ENCODE peak calls at places on chromosome 21, in four cellular contexts. One of them, this sample, is unnamed.

GRCh38 chr21:25254491-25255174 is 352.6 kb downstream of the MRPL39 start:
- DNase-seq in activated T-helper 1 cell treated with Interleukin-2 at 50 U/mL for 16 hours: no peak
- DNase-seq in A549: no peak
- DNase-seq in left cardiac atrium: no peak
- DNase-seq in this sample: peak; percentile 83

GRCh38 chr21:33020558-33021100 is 5.1 kb upstream of the OLIG2 start:
- DNase-seq in activated T-helper 1 cell treated with Interleukin-2 at 50 U/mL for 16 hours: no peak
- DNase-seq in left cardiac atrium: no peak
- DNase-seq in A549: no peak
- DNase-seq in this sample: no peak

GRCh38 chr21:38671716-38672115 is 134.0 kb upstream of the ETS2 start:
- DNase-seq in activated T-helper 1 cell treated with Interleukin-2 at 50 U/mL for 16 hours: no peak
- DNase-seq in A549: no peak
- DNase-seq in left cardiac atrium: no peak
- DNase-seq in this sample: no peak

GRCh38 chr21:41770901-41771624 is 4.2 kb upstream of the RIPK4 start:
- DNase-seq in left cardiac atrium: no peak
- DNase-seq in A549: no peak
- DNase-seq in activated T-helper 1 cell treated with Interleukin-2 at 50 U/mL for 16 hours: no peak
- DNase-seq in this sample: no peak

GRCh38 chr21:27653481-27653880 is 686.6 kb upstream of the ADAMTS5 start:
- DNase-seq in left cardiac atrium: no peak
- DNase-seq in activated T-helper 1 cell treated with Interleukin-2 at 50 U/mL for 16 hours: no peak
- DNase-seq in A549: no peak
- DNase-seq in this sample: no peak

GRCh38 chr21:36288651-36289243 is 31.2 kb upstream of the MORC3 start:
- DNase-seq in A549: no peak
- DNase-seq in left cardiac atrium: no peak
- DNase-seq in activated T-helper 1 cell treated with Interleukin-2 at 50 U/mL for 16 hours: no peak
- DNase-seq in this sample: no peak

GRCh38 chr21:25735895-25736597 is 1.3 kb downstream of the GABPA start:
- DNase-seq in activated T-helper 1 cell treated with Interleukin-2 at 50 U/mL for 16 hours: no peak
- DNase-seq in left cardiac atrium: no peak
- DNase-seq in A549: peak; percentile 2
- DNase-seq in this sample: peak; percentile 82

GRCh38 chr21:33088384-33088783 is 18.4 kb downstream of the OLIG1 start:
- DNase-seq in A549: no peak
- DNase-seq in left cardiac atrium: no peak
- DNase-seq in activated T-helper 1 cell treated with Interleukin-2 at 50 U/mL for 16 hours: no peak
- DNase-seq in this sample: no peak

GRCh38 chr21:27149034-27149433 is 182.1 kb upstream of the ADAMTS5 start:
- DNase-seq in A549: no peak
- DNase-seq in left cardiac atrium: no peak
- DNase-seq in activated T-helper 1 cell treated with Interleukin-2 at 50 U/mL for 16 hours: no peak
- DNase-seq in this sample: no peak

GRCh38 chr21:34857874-34858273 is 189.1 kb downstream of the CLIC6 start:
- DNase-seq in A549: no peak
- DNase-seq in activated T-helper 1 cell treated with Interleukin-2 at 50 U/mL for 16 hours: no peak
- DNase-seq in left cardiac atrium: no peak
- DNase-seq in this sample: no peak

GRCh38 chr21:14526816-14527689 is 19.1 kb downstream of the SAMSN1 start:
- DNase-seq in A549: no peak
- DNase-seq in left cardiac atrium: no peak
- DNase-seq in activated T-helper 1 cell treated with Interleukin-2 at 50 U/mL for 16 hours: no peak
- DNase-seq in this sample: no peak

GRCh38 chr21:34243562-34243961 is 120.2 kb upstream of the KCNE2 start:
- DNase-seq in A549: peak; percentile 16
- DNase-seq in left cardiac atrium: no peak
- DNase-seq in activated T-helper 1 cell treated with Interleukin-2 at 50 U/mL for 16 hours: no peak
- DNase-seq in this sample: peak; percentile 20

GRCh38 chr21:44654576-44654950 is at the start of gene KRTAP12-4:
- DNase-seq in activated T-helper 1 cell treated with Interleukin-2 at 50 U/mL for 16 hours: no peak
- DNase-seq in A549: no peak
- DNase-seq in left cardiac atrium: no peak
- DNase-seq in this sample: no peak

GRCh38 chr21:36928960-36929359 is 37.5 kb downstream of the HLCS start:
- DNase-seq in activated T-helper 1 cell treated with Interleukin-2 at 50 U/mL for 16 hours: no peak
- DNase-seq in left cardiac atrium: no peak
- DNase-seq in A549: no peak
- DNase-seq in this sample: no peak

This sample was measured in NCI-H1417.